ENCODE peak calls at places on chromosome 22, in eight cellular contexts. One of them, this sample, is unnamed.
A peak's percentile ranks its signal among the peaks of the same experiment; 100 is the strongest.

GRCh38 chr22:44387486-44387885 is 74.7 kb upstream of the SHISAL1 start:
- DNase-seq in CD8-positive, alpha-beta T cell: no peak
- DNase-seq in brain microvascular endothelial cell: no peak
- DNase-seq in ascending aorta: no peak
- DNase-seq in IMR-90: no peak
- DNase-seq in stomach: no peak
- DNase-seq in heart left ventricle: no peak
- DNase-seq in psoas muscle: peak; percentile 2
- DNase-seq in this sample: no peak

GRCh38 chr22:50473088-50473487 is 1.7 kb downstream of the SBF1 start:
- DNase-seq in CD8-positive, alpha-beta T cell: peak; percentile 34
- DNase-seq in brain microvascular endothelial cell: no peak
- DNase-seq in ascending aorta: no peak
- DNase-seq in IMR-90: no peak
- DNase-seq in stomach: no peak
- DNase-seq in heart left ventricle: no peak
- DNase-seq in psoas muscle: no peak
- DNase-seq in this sample: no peak

GRCh38 chr22:31923166-31923565 is 21.2 kb upstream of the YWHAH start:
- DNase-seq in CD8-positive, alpha-beta T cell: no peak
- DNase-seq in brain microvascular endothelial cell: no peak
- DNase-seq in ascending aorta: no peak
- DNase-seq in IMR-90: no peak
- DNase-seq in stomach: no peak
- DNase-seq in heart left ventricle: peak; percentile 53
- DNase-seq in psoas muscle: peak; percentile 34
- DNase-seq in this sample: no peak

GRCh38 chr22:20972014-20972797 is 5.2 kb downstream of the AIFM3 start:
- DNase-seq in CD8-positive, alpha-beta T cell: no peak
- DNase-seq in brain microvascular endothelial cell: peak; percentile 9
- DNase-seq in ascending aorta: no peak
- DNase-seq in IMR-90: no peak
- DNase-seq in stomach: no peak
- DNase-seq in heart left ventricle: no peak
- DNase-seq in psoas muscle: no peak
- DNase-seq in this sample: no peak

GRCh38 chr22:46934746-46935491 is 172.5 kb downstream of the TBC1D22A start:
- DNase-seq in CD8-positive, alpha-beta T cell: no peak
- DNase-seq in brain microvascular endothelial cell: peak; percentile 95
- DNase-seq in ascending aorta: no peak
- DNase-seq in IMR-90: peak; percentile 98
- DNase-seq in stomach: no peak
- DNase-seq in heart left ventricle: no peak
- DNase-seq in psoas muscle: peak; percentile 44
- DNase-seq in this sample: no peak

GRCh38 chr22:32202539-32203180 is 2.2 kb downstream of the RFPL2 start:
- DNase-seq in CD8-positive, alpha-beta T cell: no peak
- DNase-seq in brain microvascular endothelial cell: peak; percentile 14
- DNase-seq in ascending aorta: no peak
- DNase-seq in IMR-90: peak; percentile 22
- DNase-seq in stomach: peak; percentile 52
- DNase-seq in heart left ventricle: no peak
- DNase-seq in psoas muscle: no peak
- DNase-seq in this sample: peak; percentile 67

GRCh38 chr22:49960967-49961600 is 512 bp downstream of the PIM3 start:
- DNase-seq in CD8-positive, alpha-beta T cell: peak; percentile 34
- DNase-seq in brain microvascular endothelial cell: peak; percentile 11
- DNase-seq in ascending aorta: peak; percentile 7
- DNase-seq in IMR-90: no peak
- DNase-seq in stomach: peak; percentile 44
- DNase-seq in heart left ventricle: no peak
- DNase-seq in psoas muscle: peak; percentile 55
- DNase-seq in this sample: peak; percentile 45

GRCh38 chr22:38742176-38742942 is 13.4 kb downstream of the SUN2 start:
- DNase-seq in CD8-positive, alpha-beta T cell: no peak
- DNase-seq in brain microvascular endothelial cell: no peak
- DNase-seq in ascending aorta: no peak
- DNase-seq in IMR-90: no peak
- DNase-seq in stomach: no peak
- DNase-seq in heart left ventricle: no peak
- DNase-seq in psoas muscle: no peak
- DNase-seq in this sample: no peak

GRCh38 chr22:41482319-41482935 is 13.5 kb downstream of the ACO2 start:
- DNase-seq in CD8-positive, alpha-beta T cell: no peak
- DNase-seq in brain microvascular endothelial cell: peak; percentile 11
- DNase-seq in ascending aorta: no peak
- DNase-seq in IMR-90: peak; percentile 71
- DNase-seq in stomach: no peak
- DNase-seq in heart left ventricle: no peak
- DNase-seq in psoas muscle: no peak
- DNase-seq in this sample: no peak

GRCh38 chr22:39908737-39909136 is 7.9 kb downstream of the GRAP2 start:
- DNase-seq in CD8-positive, alpha-beta T cell: no peak
- DNase-seq in brain microvascular endothelial cell: peak; percentile 14
- DNase-seq in ascending aorta: no peak
- DNase-seq in IMR-90: peak; percentile 8
- DNase-seq in stomach: no peak
- DNase-seq in heart left ventricle: no peak
- DNase-seq in psoas muscle: no peak
- DNase-seq in this sample: no peak

GRCh38 chr22:39232246-39232645 is 12.5 kb downstream of the PDGFB start:
- DNase-seq in CD8-positive, alpha-beta T cell: no peak
- DNase-seq in brain microvascular endothelial cell: no peak
- DNase-seq in ascending aorta: no peak
- DNase-seq in IMR-90: no peak
- DNase-seq in stomach: no peak
- DNase-seq in heart left ventricle: no peak
- DNase-seq in psoas muscle: no peak
- DNase-seq in this sample: no peak

GRCh38 chr22:47042861-47043496 is 280.5 kb downstream of the TBC1D22A start:
- DNase-seq in CD8-positive, alpha-beta T cell: no peak
- DNase-seq in brain microvascular endothelial cell: no peak
- DNase-seq in ascending aorta: no peak
- DNase-seq in IMR-90: no peak
- DNase-seq in stomach: no peak
- DNase-seq in heart left ventricle: no peak
- DNase-seq in psoas muscle: no peak
- DNase-seq in this sample: no peak

GRCh38 chr22:46984751-46985506 is 222.5 kb downstream of the TBC1D22A start:
- DNase-seq in CD8-positive, alpha-beta T cell: no peak
- DNase-seq in brain microvascular endothelial cell: peak; percentile 33
- DNase-seq in ascending aorta: no peak
- DNase-seq in IMR-90: peak; percentile 69
- DNase-seq in stomach: no peak
- DNase-seq in heart left ventricle: no peak
- DNase-seq in psoas muscle: no peak
- DNase-seq in this sample: no peak

GRCh38 chr22:47597041-47597440 is 834.6 kb downstream of the TBC1D22A start:
- DNase-seq in CD8-positive, alpha-beta T cell: no peak
- DNase-seq in brain microvascular endothelial cell: no peak
- DNase-seq in ascending aorta: no peak
- DNase-seq in IMR-90: no peak
- DNase-seq in stomach: no peak
- DNase-seq in heart left ventricle: no peak
- DNase-seq in psoas muscle: no peak
- DNase-seq in this sample: no peak

DNA sequence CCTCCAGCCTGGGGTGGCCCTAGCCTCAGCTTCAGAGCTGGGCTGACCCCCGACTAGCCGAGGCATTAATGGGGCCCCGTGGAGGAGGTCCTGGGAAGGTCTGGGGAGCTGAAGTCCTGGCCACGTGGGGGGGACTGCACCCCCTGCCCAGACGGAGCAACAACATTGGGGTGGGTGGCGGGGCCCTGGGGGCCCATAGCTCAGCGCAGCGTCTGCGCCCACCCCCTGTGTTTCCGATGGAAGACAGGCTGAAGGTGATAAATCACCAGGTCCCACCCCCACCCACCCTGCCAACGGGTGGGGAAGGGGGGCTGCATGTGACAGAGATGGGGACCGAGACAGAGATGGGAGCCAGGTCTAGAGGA is 8.0 kb downstream of the GP1BB start:
- DNase-seq in CD8-positive, alpha-beta T cell: no peak
- DNase-seq in brain microvascular endothelial cell: no peak
- DNase-seq in ascending aorta: no peak
- DNase-seq in IMR-90: no peak
- DNase-seq in stomach: no peak
- DNase-seq in heart left ventricle: no peak
- DNase-seq in psoas muscle: no peak
- DNase-seq in this sample: no peak
- H3K36me3 ChIP-seq in CD8-positive, alpha-beta T cell: no peaks in the 10 kb centered on the region
- H3K36me3 ChIP-seq in brain microvascular endothelial cell: no peaks in the 10 kb centered on the region
- H3K36me3 ChIP-seq in ascending aorta: no peaks in the 10 kb centered on the region
- H3K36me3 ChIP-seq in IMR-90: no peaks in the 10 kb centered on the region
- H3K36me3 ChIP-seq in stomach: no peaks in the 10 kb centered on the region
- H3K36me3 ChIP-seq in heart left ventricle: no peaks in the 10 kb centered on the region
- H3K36me3 ChIP-seq in psoas muscle: no peaks in the 10 kb centered on the region
- H3K36me3 ChIP-seq in this sample: no peaks in the 10 kb centered on the region

DNA sequence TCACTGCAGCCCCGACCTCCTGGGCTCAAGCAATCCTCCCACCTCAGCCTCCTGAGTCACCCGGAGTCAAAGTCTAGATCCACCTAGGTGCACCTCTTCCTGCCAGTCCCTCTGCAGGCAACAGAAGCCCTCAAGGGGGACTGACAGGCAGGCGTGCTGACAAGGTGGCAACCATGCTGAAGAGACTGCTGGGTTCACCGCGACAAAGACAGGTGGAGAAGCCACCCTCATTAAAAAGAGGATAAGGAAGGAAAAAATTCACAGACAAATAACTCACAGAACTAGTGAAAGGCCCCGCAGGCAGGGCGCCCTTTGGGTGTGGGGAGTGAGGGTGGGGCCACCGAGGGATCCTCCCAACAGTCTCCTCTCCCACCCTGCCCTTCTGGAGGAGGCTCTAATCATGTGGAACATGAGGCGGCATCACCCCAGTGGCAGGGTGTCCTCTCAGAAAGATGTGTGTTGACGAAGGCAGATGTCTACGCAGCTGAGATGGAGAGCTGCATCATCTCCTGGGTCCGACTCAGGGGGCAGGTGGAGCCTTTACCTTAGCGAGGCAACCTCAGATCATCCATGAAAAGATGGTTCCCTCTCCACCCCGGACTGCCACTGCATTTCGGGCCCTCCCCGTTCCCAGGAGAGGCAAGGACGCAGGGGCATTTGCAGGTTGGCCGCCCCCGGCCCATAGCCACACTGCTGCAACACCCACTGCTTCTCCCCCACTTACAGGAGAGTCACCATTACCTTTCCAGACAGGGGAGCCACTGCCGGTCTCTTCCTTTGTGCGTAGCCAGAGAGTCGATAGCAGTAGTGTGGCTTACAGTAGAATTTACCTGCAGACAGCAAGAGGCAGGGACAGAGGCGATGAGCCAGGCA is 91.2 kb upstream of the BID start:
- DNase-seq in CD8-positive, alpha-beta T cell: no peak
- DNase-seq in brain microvascular endothelial cell: no peak
- DNase-seq in ascending aorta: no peak
- DNase-seq in IMR-90: no peak
- DNase-seq in stomach: no peak
- DNase-seq in heart left ventricle: no peak
- DNase-seq in psoas muscle: no peak
- DNase-seq in this sample: no peak
- H3K27ac ChIP-seq in CD8-positive, alpha-beta T cell: no peak overlapping the region
- H3K27ac ChIP-seq in brain microvascular endothelial cell: no peak overlapping the region
- H3K27ac ChIP-seq in ascending aorta: no peak overlapping the region
- H3K27ac ChIP-seq in IMR-90: no peak overlapping the region
- H3K27ac ChIP-seq in stomach: no peak overlapping the region
- H3K27ac ChIP-seq in heart left ventricle: peak overlapping the region; percentile 71
- H3K27ac ChIP-seq in psoas muscle: no peak overlapping the region
- H3K27ac ChIP-seq in this sample: no peak overlapping the region

DNA sequence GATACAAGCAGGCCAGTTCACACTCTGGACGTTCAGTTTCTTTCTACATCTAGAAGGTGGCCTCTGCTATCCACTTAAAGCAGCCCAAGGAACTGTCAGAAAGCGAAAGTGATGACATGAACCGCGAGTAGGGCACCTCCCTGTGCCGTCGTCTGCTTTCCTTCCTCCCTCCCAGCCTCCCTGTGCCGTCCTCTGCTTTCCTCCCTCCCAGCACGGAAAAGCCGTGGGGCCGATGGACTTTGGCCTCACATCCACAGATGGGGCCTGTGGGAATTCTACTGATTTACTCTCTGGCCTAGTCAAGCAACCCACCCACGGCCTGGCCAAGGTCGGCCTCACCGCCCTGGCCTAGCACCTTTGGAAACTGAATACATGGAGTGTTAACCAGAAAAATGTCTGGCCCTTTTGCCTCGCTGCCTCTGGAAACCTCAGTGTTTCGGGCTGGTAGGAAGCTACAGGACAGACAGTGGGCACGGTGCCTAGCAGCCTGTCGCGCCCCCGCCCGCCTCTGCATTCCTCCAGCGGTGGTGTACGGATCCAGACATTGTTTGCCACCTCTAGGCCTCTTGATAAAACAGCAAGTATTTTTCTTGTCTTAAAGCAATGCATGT is 14.2 kb downstream of the PEX26 start:
- DNase-seq in CD8-positive, alpha-beta T cell: no peak
- DNase-seq in brain microvascular endothelial cell: no peak
- DNase-seq in ascending aorta: no peak
- DNase-seq in IMR-90: peak; percentile 43
- DNase-seq in stomach: peak; percentile 75
- DNase-seq in heart left ventricle: peak; percentile 78
- DNase-seq in psoas muscle: peak; percentile 81
- DNase-seq in this sample: peak; percentile 38
- TF ChIP-seq CTCF in CD8-positive, alpha-beta T cell: no peak
- TF ChIP-seq CTCF in brain microvascular endothelial cell: no peak
- TF ChIP-seq CTCF in ascending aorta: no peak
- TF ChIP-seq CTCF in IMR-90: no peak
- TF ChIP-seq CTCF in stomach: no peak
- TF ChIP-seq CTCF in heart left ventricle: peak; percentile 12
- TF ChIP-seq CTCF in psoas muscle: peak; percentile 17
- TF ChIP-seq CTCF in this sample: no peak

GRCh38 chr22:48843640-48844039 is 984.0 kb downstream of the BRD1 start:
- DNase-seq in CD8-positive, alpha-beta T cell: no peak
- DNase-seq in brain microvascular endothelial cell: no peak
- DNase-seq in ascending aorta: no peak
- DNase-seq in IMR-90: no peak
- DNase-seq in stomach: no peak
- DNase-seq in heart left ventricle: no peak
- DNase-seq in psoas muscle: no peak
- DNase-seq in this sample: no peak

GRCh38 chr22:48842976-48843375 is 984.7 kb downstream of the BRD1 start:
- DNase-seq in CD8-positive, alpha-beta T cell: no peak
- DNase-seq in brain microvascular endothelial cell: no peak
- DNase-seq in ascending aorta: no peak
- DNase-seq in IMR-90: no peak
- DNase-seq in stomach: no peak
- DNase-seq in heart left ventricle: no peak
- DNase-seq in psoas muscle: no peak
- DNase-seq in this sample: no peak

GRCh38 chr22:48845356-48845936 is 982.2 kb downstream of the BRD1 start:
- DNase-seq in CD8-positive, alpha-beta T cell: no peak
- DNase-seq in brain microvascular endothelial cell: no peak
- DNase-seq in ascending aorta: no peak
- DNase-seq in IMR-90: no peak
- DNase-seq in stomach: no peak
- DNase-seq in heart left ventricle: no peak
- DNase-seq in psoas muscle: no peak
- DNase-seq in this sample: no peak

GRCh38 chr22:48844096-48844675 is 983.5 kb downstream of the BRD1 start:
- DNase-seq in CD8-positive, alpha-beta T cell: no peak
- DNase-seq in brain microvascular endothelial cell: no peak
- DNase-seq in ascending aorta: no peak
- DNase-seq in IMR-90: no peak
- DNase-seq in stomach: no peak
- DNase-seq in heart left ventricle: no peak
- DNase-seq in psoas muscle: no peak
- DNase-seq in this sample: no peak

GRCh38 chr22:48846200-48846599 is 981.5 kb downstream of the BRD1 start:
- DNase-seq in CD8-positive, alpha-beta T cell: no peak
- DNase-seq in brain microvascular endothelial cell: no peak
- DNase-seq in ascending aorta: no peak
- DNase-seq in IMR-90: no peak
- DNase-seq in stomach: no peak
- DNase-seq in heart left ventricle: no peak
- DNase-seq in psoas muscle: no peak
- DNase-seq in this sample: no peak
- H3K36me3 ChIP-seq in CD8-positive, alpha-beta T cell: no peaks in the 10 kb centered on the region
- H3K36me3 ChIP-seq in brain microvascular endothelial cell: no peaks in the 10 kb centered on the region
- H3K36me3 ChIP-seq in ascending aorta: no peaks in the 10 kb centered on the region
- H3K36me3 ChIP-seq in IMR-90: no peaks in the 10 kb centered on the region
- H3K36me3 ChIP-seq in stomach: no peaks in the 10 kb centered on the region
- H3K36me3 ChIP-seq in heart left ventricle: no peaks in the 10 kb centered on the region
- H3K36me3 ChIP-seq in psoas muscle: no peaks in the 10 kb centered on the region
- H3K36me3 ChIP-seq in this sample: no peaks in the 10 kb centered on the region

This sample was measured in lung.